ENCODE peak calls at places on chromosomes 11 and 22, in six cellular contexts. U, L, K, W, R and T are unnamed samples.

GRCh38 chr11:48538991-48539390 is 50.4 kb downstream of the OR4A47 start:
- DNase-seq in R (no peak), L (no peak), W (no peak), K (no peak), U (no peak), T (no peak)

GRCh38 chr11:131688056-131688693 is 317.8 kb downstream of the NTM start:
- DNase-seq in K (peak), W (peak), L (peak), R (peak), U (no peak), T (no peak)

GRCh38 chr22:49614966-49615965 is 212.4 kb downstream of the BRD1 start:
- DNase-seq in L (no peak), K (no peak), W (no peak), U (peak), R (no peak), T (no peak)

GRCh38 chr11:101474666-101475065 is 109.1 kb downstream of the TRPC6 start:
- DNase-seq in L (no peak), K (no peak), U (no peak), W (no peak), R (no peak), T (no peak)

GRCh38 chr11:31442086-31442485 is 67.3 kb downstream of the IMMP1L start:
- DNase-seq in L (no peak), W (no peak), R (no peak), U (no peak), K (no peak), T (no peak)

GRCh38 chr11:78759067-78759466 is 184.4 kb upstream of the NARS2 start:
- DNase-seq in R (no peak), L (no peak), K (no peak), U (no peak), W (no peak), T (no peak)

GRCh38 chr11:11416502-11416901 is 63.5 kb upstream of the CSNK2A3 start:
- DNase-seq in L (no peak), R (no peak), U (no peak), K (no peak), W (no peak), T (no peak)

GRCh38 chr22:28297504-28297903 is 378.4 kb upstream of the PITPNB start:
- DNase-seq in R (no peak), U (no peak), L (no peak), W (no peak), K (no peak), T (no peak)

GRCh38 chr11:73480677-73481076 is 104.5 kb downstream of the RELT start:
- DNase-seq in R (no peak), L (no peak), K (no peak), W (no peak), U (no peak), T (no peak)

GRCh38 chr11:619625-620050 is 3.9 kb upstream of the IRF7 start:
- DNase-seq in K (no peak), U (peak), W (no peak), R (no peak), L (no peak), T (no peak)

GRCh38 chr11:8790964-8791363 is 108.4 kb downstream of the RPL27A start:
- DNase-seq in U (no peak), W (no peak), L (no peak), K (no peak), R (no peak), T (no peak)

GRCh38 chr22:45262931-45263789 is 21.6 kb upstream of the UPK3A start:
- DNase-seq in L (no peak), R (no peak), W (no peak), K (no peak), U (no peak), T (no peak)

GRCh38 chr11:9992306-9992705 is 301.7 kb downstream of the SBF2 start:
- DNase-seq in U (no peak), K (no peak), L (no peak), R (no peak), W (no peak), T (no peak)

GRCh38 chr22:31630331-31631329 is 31.4 kb downstream of the PISD start:
- DNase-seq in L (peak), W (peak), U (peak), R (peak), K (peak), T (peak)

GRCh38 chr11:76707293-76707825 is 36.8 kb upstream of the LRRC32 start:
- DNase-seq in U (no peak), R (no peak), K (no peak), L (no peak), W (no peak), T (no peak)

GRCh38 chr22:38733329-38734202 is 22.2 kb downstream of the SUN2 start:
- DNase-seq in K (no peak), L (peak), R (peak), W (peak), U (peak), T (peak)

GRCh38 chr11:121067912-121068652 is 33.0 kb upstream of the TECTA start:
- DNase-seq in L (no peak), W (no peak), K (no peak), U (no peak), R (no peak), T (no peak)

GRCh38 chr22:39115570-39115969 is 18.5 kb downstream of the APOBEC3H start:
- DNase-seq in U (no peak), W (no peak), L (no peak), R (no peak), K (no peak), T (no peak)

GRCh38 chr11:61870429-61871039 is 20.8 kb downstream of the FADS3 start:
- DNase-seq in K (no peak), R (no peak), W (no peak), U (no peak), L (no peak), T (no peak)

GRCh38 chr11:78205691-78206090 is 17.0 kb downstream of the USP35 start:
- DNase-seq in U (no peak), K (no peak), R (no peak), L (no peak), W (no peak), T (no peak)

GRCh38 chr22:45962756-45963155 is 14.2 kb downstream of the WNT7B start:
- DNase-seq in W (no peak), L (no peak), R (no peak), U (no peak), K (no peak), T (no peak)

GRCh38 chr22:29706493-29706892 is 13.3 kb upstream of the CABP7 start:
- DNase-seq in L (no peak), R (no peak), W (no peak), K (no peak), U (no peak), T (no peak)

GRCh38 chr22:17339095-17339693 is 30.1 kb upstream of the CECR2 start:
- DNase-seq in K (no peak), R (no peak), W (no peak), U (no peak), L (no peak), T (no peak)

GRCh38 chr11:120342226-120342625 is 6.0 kb downstream of the ARHGEF12 start:
- DNase-seq in K (no peak), W (no peak), U (no peak), R (no peak), L (no peak), T (no peak)

GRCh38 chr11:4134844-4135243 is 40.2 kb downstream of the RRM1 start:
- DNase-seq in R (no peak), K (no peak), U (no peak), L (peak), W (no peak), T (no peak)

GRCh38 chr11:117704416-117705150 is 92.4 kb downstream of the DSCAML1 start:
- DNase-seq in K (no peak), U (no peak), L (no peak), W (no peak), R (no peak), T (no peak)

GRCh38 chr11:61293869-61294716 is 1.0 kb downstream of the VWCE start:
- DNase-seq in U (peak), R (peak), W (peak), K (no peak), L (peak), T (peak)

GRCh38 chr11:90434858-90435257 is 212.0 kb upstream of the CHORDC1 start:
- DNase-seq in U (no peak), W (no peak), L (peak), R (no peak), K (no peak), T (no peak)

GRCh38 chr11:37343279-37343678 is 745.2 kb upstream of the RAG2 start:
- DNase-seq in W (no peak), L (no peak), R (no peak), K (no peak), U (no peak), T (no peak)

GRCh38 chr11:124108158-124108557 is 7.1 kb upstream of the VWA5A start:
- DNase-seq in U (no peak), R (no peak), K (no peak), L (peak), W (no peak), T (no peak)

GRCh38 chr11:46557684-46558151 is 36.1 kb downstream of the AMBRA1 start:
- DNase-seq in U (no peak), K (no peak), L (peak), W (peak), R (no peak), T (no peak)

GRCh38 chr11:128498846-128499245 is 88.5 kb downstream of the ETS1 start:
- DNase-seq in W (no peak), L (no peak), R (no peak), U (no peak), K (no peak), T (no peak)

GRCh38 chr11:4891996-4892640 is 10.4 kb downstream of the OR51T1 start:
- DNase-seq in K (no peak), R (no peak), W (no peak), L (no peak), U (no peak), T (no peak)

GRCh38 chr22:25966448-25966913 is 202.8 kb upstream of the SEZ6L start:
- DNase-seq in R (no peak), L (no peak), W (no peak), U (no peak), K (no peak), T (no peak)

GRCh38 chr11:47720651-47721050 is 5.5 kb upstream of the AGBL2 start:
- DNase-seq in K (no peak), R (no peak), L (no peak), U (no peak), W (no peak), T (no peak)

GRCh38 chr22:40856513-40857308 is at the start of the genes ST13 and XPNPEP3:
- DNase-seq in W (peak), L (peak), R (peak), K (peak), U (peak), T (peak)
- TF ChIP-seq EP300 in W (no peak), L (no peak), R (peak), K (peak), U (no peak), T (no peak)

DNA sequence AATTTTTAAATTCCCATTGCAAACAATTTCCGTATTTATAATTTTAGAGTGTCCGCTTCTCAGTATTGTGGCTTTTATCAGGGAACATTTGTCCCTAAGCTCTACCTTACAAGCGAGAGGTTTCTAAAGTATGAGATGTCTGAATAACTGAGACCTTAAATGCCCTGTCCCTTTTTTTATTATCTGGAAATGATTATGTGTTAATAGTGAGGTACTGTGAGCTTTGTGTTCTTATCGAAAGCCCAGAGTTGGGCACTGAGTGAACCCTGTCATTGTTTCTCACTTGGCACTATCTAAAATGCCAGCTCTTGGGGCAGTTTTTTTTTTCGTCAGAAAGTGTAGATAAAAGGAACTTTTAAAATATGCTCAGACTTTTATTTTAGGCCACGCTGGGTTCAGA is 9.5 kb downstream of the CTTN start:
- DNase-seq in R (no peak), U (no peak), W (no peak), K (no peak), L (no peak), T (no peak)
- TF ChIP-seq EP300 in R (no peak), U (no peak), W (no peak), K (no peak), L (no peak), T (no peak)

GRCh38 chr11:66278396-66279091 is 569 bp downstream of the CNIH2 start:
- DNase-seq in U (no peak), R (no peak), L (peak), W (no peak), K (no peak), T (no peak)

GRCh38 chr11:66279092-66279797 is 1.3 kb downstream of the CNIH2 start:
- DNase-seq in U (no peak), L (no peak), K (no peak), R (no peak), W (no peak), T (no peak)

GRCh38 chr11:66275984-66276612 is 1.9 kb upstream of the CNIH2 start:
- DNase-seq in R (no peak), K (no peak), W (no peak), U (no peak), L (no peak), T (no peak)

GRCh38 chr11:66275396-66275795 is 2.6 kb upstream of the CNIH2 start:
- DNase-seq in U (no peak), K (no peak), L (no peak), W (no peak), R (no peak), T (no peak)

GRCh38 chr11:66277475-66278391 is at the start of gene CNIH2:
- DNase-seq in W (peak), U (no peak), K (no peak), R (no peak), L (no peak), T (peak)
- TF ChIP-seq EP300 in W (no peak), U (no peak), K (no peak), R (no peak), L (no peak), T (no peak)

DNA sequence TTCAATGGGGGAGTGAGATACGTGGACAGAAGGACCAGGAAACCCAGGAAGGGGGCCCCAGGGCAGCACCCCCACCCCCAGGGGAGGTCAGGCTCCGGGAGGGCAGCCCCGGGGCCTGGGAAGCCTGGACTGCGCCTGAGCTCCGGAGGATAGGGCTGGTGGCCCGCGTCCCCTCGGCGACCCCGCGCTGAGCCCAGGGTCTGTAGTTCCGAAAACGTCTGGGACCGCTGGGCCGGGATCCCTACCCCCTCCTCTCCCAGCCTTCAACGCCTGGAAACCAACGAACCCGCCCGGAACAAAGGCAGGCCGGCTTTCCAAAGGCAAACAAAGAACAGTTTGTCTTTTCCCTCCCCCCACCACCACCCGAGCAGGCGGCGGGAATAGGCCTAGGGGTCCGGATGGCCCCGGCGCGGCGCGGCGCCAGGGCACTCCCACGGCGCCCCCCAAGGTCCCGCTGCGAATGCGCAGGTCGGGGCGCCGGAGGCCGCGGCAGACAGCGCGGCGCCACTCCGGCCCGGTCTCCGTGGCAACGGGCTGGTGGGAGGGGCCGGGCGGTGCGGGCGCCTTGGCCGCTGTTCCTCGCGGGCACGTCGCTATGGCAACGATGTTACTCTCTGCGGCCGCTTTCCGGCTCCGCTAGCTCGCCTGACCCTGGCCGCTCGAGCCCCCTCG is 58.5 kb downstream of the IGLL1 start:
- DNase-seq in U (peak), R (peak), K (peak), L (peak), W (peak), T (peak)
- TF ChIP-seq EP300 in U (peak), R (no peak), K (no peak), L (no peak), W (no peak), T (no peak)

GRCh38 chr11:72326151-72326842 is 82.3 kb upstream of the PHOX2A start:
- DNase-seq in W (no peak), K (no peak), L (peak), R (no peak), U (no peak), T (no peak)
- TF ChIP-seq EP300 in W (no peak), K (no peak), L (no peak), R (no peak), U (no peak), T (no peak)